ENCODE peak calls at places on chromosomes 7 and 10, in five cellular contexts. K is GDM1; W is aorta; Y is non-pigmented ciliary epithelial cell; J is activated T-cell treated with anti-CD3 and anti-CD28 coated beads, Interleukin-2, amount 50 U/mL, for 72 hours. D is an unnamed sample.

GRCh38 chr7:76377186-76377918 is 18.6 kb upstream of the YWHAG start:
- DNase-seq in K (no peak), W (no peak), Y (no peak), J (no peak), D (no peak)

GRCh38 chr7:156578978-156579430 is 61.6 kb upstream of the RNF32 start:
- DNase-seq in K (no peak), W (no peak), Y (no peak), J (no peak), D (no peak)

GRCh38 chr10:49534670-49535381 is 4.1 kb downstream of the ERCC6 start:
- DNase-seq in K (no peak), W (no peak), Y (peak; percentile 71), J (peak; percentile 7), D (peak; percentile 39)

GRCh38 chr10:102546606-102547310 is 43.0 kb downstream of the SUFU start:
- DNase-seq in K (no peak), W (no peak), Y (no peak), J (no peak), D (peak; percentile 68)

GRCh38 chr7:76310102-76310957 is 7.9 kb downstream of the HSPB1 start:
- DNase-seq in K (no peak), W (no peak), Y (no peak), J (no peak), D (no peak)

GRCh38 chr7:116543664-116544063 is 18.8 kb downstream of the CAV1 start:
- DNase-seq in K (no peak), W (no peak), Y (no peak), J (no peak), D (peak; percentile 65)

GRCh38 chr10:36556468-36556867 is 568.9 kb upstream of the ANKRD30A start:
- DNase-seq in K (no peak), W (no peak), Y (no peak), J (no peak), D (no peak)

GRCh38 chr7:17654940-17655339 is 285.4 kb downstream of the SNX13 start:
- DNase-seq in K (no peak), W (no peak), Y (no peak), J (no peak), D (no peak)

GRCh38 chr10:74752371-74752990 is 73.9 kb upstream of the KAT6B start:
- DNase-seq in K (no peak), W (no peak), Y (no peak), J (no peak), D (no peak)

GRCh38 chr7:4670791-4671190 is 11.3 kb upstream of the FOXK1 start:
- DNase-seq in K (no peak), W (peak; percentile 2), Y (no peak), J (no peak), D (no peak)

GRCh38 chr7:47366211-47366610 is 215.7 kb downstream of the TNS3 start:
- DNase-seq in K (no peak), W (no peak), Y (no peak), J (no peak), D (no peak)

GRCh38 chr10:49690673-49691356 is 11.4 kb downstream of the C10orf53 start:
- DNase-seq in K (no peak), W (no peak), Y (no peak), J (no peak), D (no peak)

GRCh38 chr10:69892436-69893215 is 90.9 kb downstream of the COL13A1 start:
- DNase-seq in K (no peak), W (no peak), Y (no peak), J (no peak), D (no peak)

GRCh38 chr10:49220031-49220430 is 31.8 kb upstream of the TMEM273 start:
- DNase-seq in K (no peak), W (no peak), Y (peak; percentile 8), J (no peak), D (no peak)

GRCh38 chr10:132120734-132121510 is 55.2 kb downstream of the JAKMIP3 start:
- DNase-seq in K (no peak), W (peak; percentile 40), Y (no peak), J (no peak), D (no peak)

GRCh38 chr10:95245425-95246055 is 45.3 kb downstream of the PDLIM1 start:
- DNase-seq in K (no peak), W (no peak), Y (no peak), J (no peak), D (no peak)

GRCh38 chr7:15829689-15830088 is 143.2 kb upstream of the MEOX2 start:
- DNase-seq in K (no peak), W (no peak), Y (no peak), J (no peak), D (no peak)

GRCh38 chr10:93471110-93471651 is 11.0 kb downstream of the MYOF start:
- DNase-seq in K (no peak), W (no peak), Y (peak; percentile 91), J (no peak), D (peak; percentile 98)

GRCh38 chr10:106450966-106451365 is 713.5 kb downstream of the SORCS1 start:
- DNase-seq in K (no peak), W (no peak), Y (no peak), J (no peak), D (peak; percentile 47)

GRCh38 chr10:78634389-78634815 is 434.4 kb upstream of the ZMIZ1 start:
- DNase-seq in K (no peak), W (no peak), Y (no peak), J (no peak), D (no peak)